ENCODE peak calls at places on chromosomes 12 and 14, in nine cellular contexts. O is psoas muscle; R is thyroid gland; U is breast epithelium; E is CD8-positive, alpha-beta T cell; L is heart left ventricle; H is SK-N-SH; G is ovary; I is K562. T is an unnamed sample.
A peak's percentile ranks its signal among the peaks of the same experiment; 100 is the strongest.

GRCh38 chr12:113271853-113272561 is 50.7 kb downstream of the TPCN1 start:
- DNase-seq in G (peak; percentile 88), R (peak; percentile 52), H (peak; percentile 67), O (peak; percentile 91), I (peak; percentile 74), E (no peak), U (no peak), L (peak; percentile 83), T (peak; percentile 92)

GRCh38 chr14:58923751-58924405 is 264.6 kb upstream of the DAAM1 start:
- DNase-seq in E (no peak), R (no peak), U (no peak), G (no peak), L (no peak), O (no peak), H (no peak), I (no peak), T (peak; percentile 46)

GRCh38 chr14:68089146-68089715 is 269.7 kb downstream of the RAD51B start:
- DNase-seq in U (no peak), L (no peak), O (no peak), E (no peak), I (no peak), H (no peak), R (peak; percentile 40), G (no peak), T (no peak)

GRCh38 chr12:6524648-6525047 is 9.7 kb upstream of the GAPDH start:
- DNase-seq in O (no peak), I (no peak), G (no peak), H (no peak), E (no peak), U (no peak), L (no peak), R (no peak), T (no peak)

GRCh38 chr14:72607386-72608125 is 286.3 kb downstream of the DPF3 start:
- DNase-seq in U (no peak), L (no peak), G (no peak), O (no peak), E (no peak), R (no peak), I (no peak), H (no peak), T (no peak)

GRCh38 chr12:56998981-56999380 is 7.4 kb downstream of the ZBTB39 start:
- DNase-seq in L (no peak), G (no peak), H (no peak), U (no peak), I (no peak), E (no peak), O (no peak), R (no peak), T (no peak)

GRCh38 chr12:57899010-57899662 is 42.2 kb upstream of the ATP23 start:
- DNase-seq in G (peak; percentile 70), R (peak; percentile 75), L (no peak), U (peak; percentile 62), E (peak; percentile 55), H (no peak), O (peak; percentile 83), I (no peak), T (peak; percentile 82)

GRCh38 chr12:113246478-113247122 is 25.3 kb downstream of the TPCN1 start:
- DNase-seq in G (no peak), R (no peak), O (no peak), H (no peak), U (peak; percentile 71), E (no peak), L (no peak), I (no peak), T (peak; percentile 86)

GRCh38 chr14:90624228-90624627 is 192.0 kb downstream of the TTC7B start:
- DNase-seq in L (peak; percentile 36), U (peak; percentile 57), E (no peak), G (no peak), I (no peak), H (no peak), R (peak; percentile 55), O (peak; percentile 91), T (no peak)

GRCh38 chr12:131458048-131458374 is 252.9 kb upstream of the SFSWAP start:
- DNase-seq in I (no peak), G (no peak), E (no peak), U (no peak), H (no peak), O (no peak), R (no peak), L (no peak), T (no peak)

GRCh38 chr12:126734738-126735137 is 1532.2 kb upstream of the TMEM132C start:
- DNase-seq in E (no peak), O (no peak), U (no peak), H (no peak), L (no peak), G (no peak), R (no peak), I (no peak), T (no peak)

GRCh38 chr12:111067498-111067897 is 147.1 kb upstream of the MYL2 start:
- DNase-seq in L (no peak), I (no peak), O (no peak), U (no peak), R (no peak), H (no peak), G (no peak), E (no peak), T (no peak)

GRCh38 chr12:43336962-43337555 is 214.9 kb downstream of the ADAMTS20 start:
- DNase-seq in U (no peak), E (no peak), L (no peak), R (no peak), G (no peak), O (no peak), I (no peak), H (peak; percentile 21), T (no peak)

GRCh38 chr14:76958975-76959710 is 69.4 kb downstream of the IRF2BPL start:
- DNase-seq in O (no peak), G (no peak), I (peak; percentile 42), H (peak; percentile 77), R (no peak), U (no peak), L (peak; percentile 76), E (no peak), T (peak; percentile 89)

GRCh38 chr14:62532186-62532585 is 513.1 kb downstream of the KCNH5 start:
- DNase-seq in L (no peak), H (no peak), R (no peak), I (no peak), O (no peak), G (no peak), U (no peak), E (no peak), T (no peak)

GRCh38 chr12:21559855-21560569 is 33.9 kb downstream of the SPX start:
- DNase-seq in G (no peak), I (no peak), E (no peak), L (no peak), U (no peak), H (no peak), R (no peak), O (no peak), T (no peak)

GRCh38 chr12:123267991-123268843 is 3.4 kb downstream of the CDK2AP1 start:
- DNase-seq in O (peak; percentile 73), I (no peak), H (peak; percentile 85), L (peak; percentile 48), E (no peak), R (no peak), U (no peak), G (no peak), T (peak; percentile 80)

GRCh38 chr14:70666364-70666691 is 24.6 kb downstream of the TTC9 start:
- DNase-seq in R (no peak), L (no peak), I (no peak), U (no peak), O (no peak), H (no peak), E (no peak), G (no peak), T (no peak)

GRCh38 chr12:67539329-67539728 is 109.2 kb upstream of the DYRK2 start:
- DNase-seq in O (no peak), R (no peak), I (no peak), H (no peak), G (no peak), U (no peak), L (no peak), E (no peak), T (no peak)

GRCh38 chr12:1815814-1816729 is 4.3 kb upstream of the LRTM2 start:
- DNase-seq in O (no peak), L (no peak), H (peak; percentile 43), E (no peak), U (no peak), I (no peak), G (no peak), R (no peak), T (no peak)

GRCh38 chr12:52082988-52083637 is 3.6 kb downstream of the SMIM41 start:
- DNase-seq in I (peak; percentile 85), O (peak; percentile 85), G (peak; percentile 73), R (peak; percentile 48), H (peak; percentile 92), U (no peak), E (peak; percentile 42), L (peak; percentile 44), T (no peak)

GRCh38 chr12:65217127-65217526 is 47.7 kb downstream of the LEMD3 start:
- DNase-seq in I (no peak), E (no peak), U (no peak), O (no peak), L (no peak), H (peak; percentile 34), R (no peak), G (no peak), T (no peak)
- H3K36me3 ChIP-seq in I (peaks cover 24% of the 10 kb centered on the region), E (peaks cover 7% of the 10 kb centered on the region), U (peaks cover 5% of the 10 kb centered on the region), O (peaks cover 18% of the 10 kb centered on the region), L (peaks cover 32% of the 10 kb centered on the region), H (no peaks in the 10 kb centered on the region), R (peaks cover 8% of the 10 kb centered on the region), G (no peaks in the 10 kb centered on the region), T (peaks cover 9% of the 10 kb centered on the region)

GRCh38 chr14:51020024-51020710 is 74.7 kb downstream of the TRIM9 start:
- DNase-seq in O (no peak), R (no peak), H (peak; percentile 73), E (no peak), G (no peak), U (no peak), L (no peak), I (no peak), T (no peak)
- H3K4me1 ChIP-seq in O (peaks cover 14% of the 10 kb centered on the region), R (no peaks in the 10 kb centered on the region), H (peaks cover 13% of the 10 kb centered on the region), E (no peaks in the 10 kb centered on the region), G (no peaks in the 10 kb centered on the region), U (no peaks in the 10 kb centered on the region), L (no peaks in the 10 kb centered on the region), I (no peaks in the 10 kb centered on the region), T (no peaks in the 10 kb centered on the region)

DNA sequence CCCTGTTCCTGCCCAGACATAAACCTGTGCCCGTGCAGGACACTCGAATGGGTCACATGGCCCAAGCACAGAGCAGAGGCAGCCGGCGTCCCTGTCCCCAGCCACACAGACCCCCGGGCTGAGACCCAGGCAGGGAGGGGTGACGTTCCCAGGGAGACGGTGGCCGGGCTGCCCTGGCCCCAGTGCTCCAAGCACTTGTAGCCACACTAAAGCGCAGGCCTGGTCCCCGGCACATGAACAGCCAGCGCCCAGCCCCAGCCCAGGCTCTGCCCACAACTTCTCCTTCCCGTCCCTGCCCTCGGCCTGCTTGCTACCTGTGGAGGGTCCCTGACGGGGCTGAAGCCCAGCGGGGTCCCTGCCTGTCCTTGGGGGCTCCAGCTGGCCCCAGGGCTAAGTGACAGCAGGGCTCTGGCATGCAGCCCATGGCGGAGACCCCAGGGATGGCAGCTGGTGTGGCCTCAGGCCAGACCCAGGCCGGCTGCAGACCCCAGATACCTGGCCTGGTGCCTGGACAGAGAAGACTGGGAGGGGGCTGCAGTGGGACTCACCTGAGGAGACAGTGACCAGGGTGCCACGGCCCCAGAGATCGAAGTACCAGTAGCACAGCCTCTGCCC is 338.4 kb downstream of the TMEM121 start:
- DNase-seq in H (no peak), O (no peak), R (peak; percentile 1), I (no peak), U (peak; percentile 43), L (no peak), G (peak; percentile 8), E (no peak), T (peak; percentile 60)
- H3K4me3 ChIP-seq in H (no peak overlapping the region), O (no peak overlapping the region), R (no peak overlapping the region), I (no peak overlapping the region), U (no peak overlapping the region), L (no peak overlapping the region), G (no peak overlapping the region), E (no peak overlapping the region), T (no peak overlapping the region)

GRCh38 chr12:14443531-14443930 is 78.0 kb downstream of the ATF7IP start:
- DNase-seq in O (no peak), L (no peak), E (no peak), H (no peak), G (no peak), I (no peak), U (no peak), R (no peak), T (no peak)
- H3K36me3 ChIP-seq in O (peaks cover 63% of the 10 kb centered on the region), L (peaks cover 72% of the 10 kb centered on the region), E (peaks cover 33% of the 10 kb centered on the region), H (peaks cover 38% of the 10 kb centered on the region), G (no peaks in the 10 kb centered on the region), I (peaks cover 31% of the 10 kb centered on the region), U (peaks cover 5% of the 10 kb centered on the region), R (peaks cover 18% of the 10 kb centered on the region), T (peaks cover 14% of the 10 kb centered on the region)

T was measured in kidney.